ENCODE peak calls at places on chromosome 16, in four cellular contexts. One of them, this sample, is unnamed.

GRCh38 chr16:10817514-10817913 is 1.1 kb downstream of the TVP23A start:
- DNase-seq in HTR-8/SVneo: no peak
- DNase-seq in A172: no peak
- DNase-seq in iPS-NIHi11: no peak
- DNase-seq in this sample: no peak

GRCh38 chr16:48576927-48577326 is 33.1 kb downstream of the N4BP1 start:
- DNase-seq in HTR-8/SVneo: no peak
- DNase-seq in A172: peak; percentile 16
- DNase-seq in iPS-NIHi11: no peak
- DNase-seq in this sample: no peak

GRCh38 chr16:87363771-87364476 is 19.7 kb downstream of the FBXO31 start:
- DNase-seq in HTR-8/SVneo: no peak
- DNase-seq in A172: no peak
- DNase-seq in iPS-NIHi11: no peak
- DNase-seq in this sample: no peak

GRCh38 chr16:2040031-2040430 is 7.6 kb downstream of the NTHL1 start:
- DNase-seq in HTR-8/SVneo: no peak
- DNase-seq in A172: peak; percentile 44
- DNase-seq in iPS-NIHi11: no peak
- DNase-seq in this sample: no peak

GRCh38 chr16:57863434-57864160 is 61.3 kb upstream of the KIFC3 start:
- DNase-seq in HTR-8/SVneo: peak; percentile 81
- DNase-seq in A172: peak; percentile 80
- DNase-seq in iPS-NIHi11: peak; percentile 61
- DNase-seq in this sample: peak; percentile 59

GRCh38 chr16:27969574-27969973 is 93.9 kb downstream of the GSG1L start:
- DNase-seq in HTR-8/SVneo: no peak
- DNase-seq in A172: no peak
- DNase-seq in iPS-NIHi11: no peak
- DNase-seq in this sample: no peak

GRCh38 chr16:27374231-27374793 is 27.7 kb upstream of the IL21R start:
- DNase-seq in HTR-8/SVneo: no peak
- DNase-seq in A172: no peak
- DNase-seq in iPS-NIHi11: no peak
- DNase-seq in this sample: no peak

GRCh38 chr16:56269824-56270684 is 78.8 kb downstream of the GNAO1 start:
- DNase-seq in HTR-8/SVneo: peak; percentile 24
- DNase-seq in A172: peak; percentile 11
- DNase-seq in iPS-NIHi11: peak; percentile 67
- DNase-seq in this sample: no peak

GRCh38 chr16:88880226-88881051 is 14.0 kb upstream of the PABPN1L start:
- DNase-seq in HTR-8/SVneo: no peak
- DNase-seq in A172: no peak
- DNase-seq in iPS-NIHi11: no peak
- DNase-seq in this sample: no peak

GRCh38 chr16:24689128-24689527 is 40.3 kb upstream of the TNRC6A start:
- DNase-seq in HTR-8/SVneo: peak; percentile 45
- DNase-seq in A172: peak; percentile 37
- DNase-seq in iPS-NIHi11: peak; percentile 50
- DNase-seq in this sample: peak; percentile 36

GRCh38 chr16:23081675-23082119 is 67.6 kb downstream of the USP31 start:
- DNase-seq in HTR-8/SVneo: no peak
- DNase-seq in A172: no peak
- DNase-seq in iPS-NIHi11: no peak
- DNase-seq in this sample: peak; percentile 54

GRCh38 chr16:27721548-27722265 is 171.8 kb downstream of the KATNIP start:
- DNase-seq in HTR-8/SVneo: no peak
- DNase-seq in A172: no peak
- DNase-seq in iPS-NIHi11: no peak
- DNase-seq in this sample: peak; percentile 98

GRCh38 chr16:82653550-82654511 is 27.1 kb downstream of the CDH13 start:
- DNase-seq in HTR-8/SVneo: peak; percentile 77
- DNase-seq in A172: peak; percentile 99
- DNase-seq in iPS-NIHi11: peak; percentile 10
- DNase-seq in this sample: no peak

GRCh38 chr16:1428511-1428910 is 2.4 kb upstream of the PERCC1 start:
- DNase-seq in HTR-8/SVneo: no peak
- DNase-seq in A172: no peak
- DNase-seq in iPS-NIHi11: peak; percentile 95
- DNase-seq in this sample: no peak

GRCh38 chr16:54933281-54934150 is 2.9 kb downstream of the IRX5 start:
- DNase-seq in HTR-8/SVneo: no peak
- DNase-seq in A172: no peak
- DNase-seq in iPS-NIHi11: no peak
- DNase-seq in this sample: no peak

GRCh38 chr16:964696-965395 is 5.9 kb downstream of the LMF1 start:
- DNase-seq in HTR-8/SVneo: no peak
- DNase-seq in A172: peak; percentile 49
- DNase-seq in iPS-NIHi11: no peak
- DNase-seq in this sample: peak; percentile 59

GRCh38 chr16:62157544-62157943 is 121.3 kb upstream of the CDH8 start:
- DNase-seq in HTR-8/SVneo: no peak
- DNase-seq in A172: no peak
- DNase-seq in iPS-NIHi11: no peak
- DNase-seq in this sample: no peak

GRCh38 chr16:85291302-85292148 is 179.3 kb upstream of the CIBAR2 start:
- DNase-seq in HTR-8/SVneo: no peak
- DNase-seq in A172: no peak
- DNase-seq in iPS-NIHi11: peak; percentile 64
- DNase-seq in this sample: no peak

GRCh38 chr16:56683424-56684162 is 1.3 kb downstream of the MT1X start:
- DNase-seq in HTR-8/SVneo: no peak
- DNase-seq in A172: no peak
- DNase-seq in iPS-NIHi11: no peak
- DNase-seq in this sample: no peak

GRCh38 chr16:20760346-20760745 is 3.5 kb upstream of the ACSM3 start:
- DNase-seq in HTR-8/SVneo: no peak
- DNase-seq in A172: no peak
- DNase-seq in iPS-NIHi11: no peak
- DNase-seq in this sample: no peak

GRCh38 chr16:82425661-82426060 is 201.1 kb upstream of the CDH13 start:
- DNase-seq in HTR-8/SVneo: no peak
- DNase-seq in A172: no peak
- DNase-seq in iPS-NIHi11: no peak
- DNase-seq in this sample: no peak

GRCh38 chr16:15547768-15548096 is 95.2 kb downstream of the MARF1 start:
- DNase-seq in HTR-8/SVneo: no peak
- DNase-seq in A172: no peak
- DNase-seq in iPS-NIHi11: no peak
- DNase-seq in this sample: no peak

GRCh38 chr16:58040945-58041627 is 15.5 kb downstream of the MMP15 start:
- DNase-seq in HTR-8/SVneo: no peak
- DNase-seq in A172: no peak
- DNase-seq in iPS-NIHi11: no peak
- DNase-seq in this sample: no peak

GRCh38 chr16:87391950-87392822 is at the start of gene MAP1LC3B:
- DNase-seq in HTR-8/SVneo: peak; percentile 97
- DNase-seq in A172: peak; percentile 89
- DNase-seq in iPS-NIHi11: peak; percentile 96
- DNase-seq in this sample: peak; percentile 98

GRCh38 chr16:58236231-58236690 is 38.4 kb upstream of the CSNK2A2 start:
- DNase-seq in HTR-8/SVneo: peak; percentile 90
- DNase-seq in A172: peak; percentile 54
- DNase-seq in iPS-NIHi11: peak; percentile 85
- DNase-seq in this sample: peak; percentile 87

GRCh38 chr16:79651363-79651762 is 50.8 kb upstream of the MAF start:
- DNase-seq in HTR-8/SVneo: no peak
- DNase-seq in A172: peak; percentile 55
- DNase-seq in iPS-NIHi11: no peak
- DNase-seq in this sample: no peak

GRCh38 chr16:79449067-79449466 is 151.5 kb downstream of the MAF start:
- DNase-seq in HTR-8/SVneo: no peak
- DNase-seq in A172: no peak
- DNase-seq in iPS-NIHi11: no peak
- DNase-seq in this sample: no peak

GRCh38 chr16:2183671-2184070 is 12.7 kb downstream of the CASKIN1 start:
- DNase-seq in HTR-8/SVneo: no peak
- DNase-seq in A172: no peak
- DNase-seq in iPS-NIHi11: no peak
- DNase-seq in this sample: no peak

GRCh38 chr16:48444574-48444973 is 59.4 kb upstream of the SIAH1 start:
- DNase-seq in HTR-8/SVneo: peak; percentile 70
- DNase-seq in A172: peak; percentile 91
- DNase-seq in iPS-NIHi11: peak; percentile 29
- DNase-seq in this sample: peak; percentile 71